ENCODE peak calls at places on chromosome 1, in ten cellular contexts. A, H, U, J, S, N, F, L, Q and O are unnamed samples.
A peak's percentile ranks its signal among the peaks of the same experiment; 100 is the strongest.

GRCh38 chr1:237879195-237879594 is 11.5 kb downstream of the ZP4 start:
- DNase-seq in F (peak; percentile 76), N (no peak), L (no peak), Q (no peak), A (no peak), J (no peak), H (peak; percentile 87), S (no peak), U (no peak), O (no peak)

GRCh38 chr1:44776749-44777068 is 1.4 kb downstream of the RPS8 start:
- DNase-seq in A (no peak), H (no peak), N (no peak), Q (no peak), L (no peak), F (no peak), S (no peak), J (no peak), U (no peak), O (no peak)

GRCh38 chr1:67850611-67851075 is 17.4 kb upstream of the GNG12 start:
- DNase-seq in Q (peak; percentile 33), U (no peak), S (peak; percentile 37), J (no peak), H (peak; percentile 90), A (peak; percentile 5), F (peak; percentile 92), L (peak; percentile 10), N (peak; percentile 61), O (peak; percentile 78)

GRCh38 chr1:8091691-8092090 is 65.6 kb upstream of the ERRFI1 start:
- DNase-seq in F (peak; percentile 51), H (peak; percentile 56), N (no peak), U (no peak), S (no peak), L (no peak), Q (no peak), J (no peak), A (no peak), O (no peak)

GRCh38 chr1:109490934-109491302 is 3.0 kb upstream of the CYB561D1 start:
- DNase-seq in H (no peak), U (no peak), L (no peak), A (no peak), J (no peak), S (no peak), Q (no peak), N (no peak), F (no peak), O (peak; percentile 62)

GRCh38 chr1:38569932-38570356 is 289.6 kb downstream of the RRAGC start:
- DNase-seq in U (no peak), J (no peak), S (no peak), H (no peak), L (no peak), A (no peak), F (no peak), N (no peak), Q (no peak), O (no peak)

GRCh38 chr1:66535853-66536252 is 1.9 kb downstream of the SGIP1 start:
- DNase-seq in N (no peak), A (no peak), F (no peak), S (no peak), L (no peak), H (no peak), U (no peak), Q (no peak), J (no peak), O (no peak)

GRCh38 chr1:27557596-27558340 is 46.2 kb downstream of the AHDC1 start:
- DNase-seq in L (no peak), J (no peak), F (peak; percentile 37), H (no peak), N (peak; percentile 90), U (no peak), S (no peak), A (no peak), Q (peak; percentile 91), O (no peak)

GRCh38 chr1:66168919-66169725 is 364.8 kb upstream of the SGIP1 start:
- DNase-seq in S (no peak), A (no peak), L (no peak), J (no peak), N (no peak), F (peak; percentile 56), H (peak; percentile 48), Q (no peak), U (no peak), O (no peak)

GRCh38 chr1:90414201-90414600 is 302.9 kb downstream of the BARHL2 start:
- DNase-seq in S (peak; percentile 31), J (no peak), N (no peak), H (no peak), Q (no peak), L (no peak), F (no peak), U (no peak), A (no peak), O (no peak)

GRCh38 chr1:244234009-244234643 is 183.0 kb downstream of the ZBTB18 start:
- DNase-seq in A (no peak), U (peak; percentile 31), S (no peak), N (no peak), J (no peak), F (no peak), L (no peak), Q (no peak), H (no peak), O (no peak)